ENCODE peak calls at places on chromosomes 5 and 9, in ten cellular contexts. X, Z, F, S, E, O, I, U, W and L are unnamed samples.

GRCh38 chr5:84274585-84275468 is 109.9 kb downstream of the EDIL3 start:
- DNase-seq in X (peak; percentile 23), Z (no peak), F (peak; percentile 44), S (no peak), E (peak; percentile 1), O (no peak), I (no peak), U (no peak), W (no peak), L (peak; percentile 15)

GRCh38 chr5:112548246-112548982 is 129.3 kb upstream of the EPB41L4A start:
- DNase-seq in X (no peak), Z (no peak), F (peak; percentile 25), S (no peak), E (no peak), O (no peak), I (no peak), U (no peak), W (no peak), L (no peak)

GRCh38 chr9:33765411-33765810 is 29.9 kb upstream of the PRSS3 start:
- DNase-seq in X (no peak), Z (no peak), F (peak; percentile 12), S (no peak), E (no peak), O (no peak), I (no peak), U (no peak), W (no peak), L (no peak)

GRCh38 chr9:87551692-87552303 is 54.1 kb downstream of the DAPK1 start:
- DNase-seq in X (no peak), Z (peak; percentile 51), F (no peak), S (no peak), E (no peak), O (no peak), I (no peak), U (no peak), W (no peak), L (no peak)

GRCh38 chr5:149256451-149256850 is 15.2 kb upstream of the AFAP1L1 start:
- DNase-seq in X (no peak), Z (no peak), F (peak; percentile 56), S (no peak), E (no peak), O (no peak), I (no peak), U (no peak), W (no peak), L (no peak)

GRCh38 chr9:135961811-135962695 is 880 bp upstream of the UBAC1 start:
- DNase-seq in X (no peak), Z (no peak), F (no peak), S (no peak), E (no peak), O (no peak), I (no peak), U (no peak), W (no peak), L (peak; percentile 71)

GRCh38 chr9:708556-709432 is 132.7 kb upstream of the DMRT1 start:
- DNase-seq in X (no peak), Z (no peak), F (no peak), S (no peak), E (no peak), O (no peak), I (no peak), U (no peak), W (no peak), L (no peak)

GRCh38 chr9:119398350-119398749 is 29.1 kb upstream of the BRINP1 start:
- DNase-seq in X (no peak), Z (no peak), F (no peak), S (no peak), E (no peak), O (no peak), I (no peak), U (no peak), W (no peak), L (no peak)

GRCh38 chr9:95044731-95045508 is 272.6 kb downstream of the FANCC start:
- DNase-seq in X (no peak), Z (peak; percentile 93), F (no peak), S (no peak), E (no peak), O (no peak), I (no peak), U (no peak), W (peak; percentile 78), L (peak; percentile 90)

GRCh38 chr5:52767217-52767743 is 20.4 kb upstream of the ITGA1 start:
- DNase-seq in X (no peak), Z (no peak), F (no peak), S (no peak), E (no peak), O (no peak), I (no peak), U (no peak), W (no peak), L (no peak)

GRCh38 chr9:99430301-99430700 is 208.2 kb downstream of the SEC61B start:
- DNase-seq in X (no peak), Z (no peak), F (no peak), S (no peak), E (no peak), O (no peak), I (no peak), U (no peak), W (no peak), L (no peak)

GRCh38 chr5:79932510-79933504 is 58.3 kb downstream of the MTX3 start:
- DNase-seq in X (no peak), Z (no peak), F (no peak), S (no peak), E (no peak), O (no peak), I (no peak), U (no peak), W (no peak), L (no peak)

GRCh38 chr5:62621280-62621679 is 42.7 kb downstream of the LRRC70 start:
- DNase-seq in X (no peak), Z (peak; percentile 92), F (no peak), S (no peak), E (no peak), O (no peak), I (no peak), U (no peak), W (no peak), L (peak; percentile 75)

GRCh38 chr5:103587185-103587748 is 24.7 kb upstream of the NUDT12 start:
- DNase-seq in X (peak; percentile 8), Z (no peak), F (peak; percentile 38), S (no peak), E (peak; percentile 29), O (no peak), I (peak; percentile 32), U (no peak), W (no peak), L (peak; percentile 6)

GRCh38 chr5:170429014-170429413 is 39.8 kb upstream of the KCNMB1 start:
- DNase-seq in X (peak; percentile 29), Z (peak; percentile 52), F (peak; percentile 45), S (no peak), E (no peak), O (no peak), I (no peak), U (no peak), W (no peak), L (peak; percentile 72)

GRCh38 chr5:113034182-113034773 is 57.7 kb downstream of the DCP2 start:
- DNase-seq in X (no peak), Z (no peak), F (no peak), S (no peak), E (no peak), O (no peak), I (no peak), U (no peak), W (no peak), L (peak; percentile 54)

GRCh38 chr5:41871866-41872265 is 1.6 kb upstream of the OXCT1 start:
- DNase-seq in X (no peak), Z (no peak), F (no peak), S (no peak), E (peak; percentile 48), O (no peak), I (no peak), U (no peak), W (peak; percentile 64), L (no peak)

GRCh38 chr9:91246842-91247241 is 114.9 kb downstream of the AUH start:
- DNase-seq in X (no peak), Z (no peak), F (no peak), S (no peak), E (no peak), O (no peak), I (no peak), U (no peak), W (no peak), L (no peak)

GRCh38 chr9:130453487-130453886 is 8.7 kb downstream of the ASS1 start:
- DNase-seq in X (peak; percentile 41), Z (no peak), F (peak; percentile 50), S (no peak), E (no peak), O (no peak), I (no peak), U (no peak), W (no peak), L (no peak)

GRCh38 chr9:83231039-83231438 is 168.1 kb upstream of the RASEF start:
- DNase-seq in X (no peak), Z (no peak), F (peak; percentile 6), S (no peak), E (no peak), O (no peak), I (no peak), U (no peak), W (no peak), L (no peak)

GRCh38 chr9:105219291-105219805 is 25.1 kb upstream of the SLC44A1 start:
- DNase-seq in X (no peak), Z (no peak), F (no peak), S (no peak), E (no peak), O (no peak), I (no peak), U (no peak), W (no peak), L (no peak)